ENCODE peak calls at places on chromosomes 13 and 19, in seven cellular contexts. A is mucosa of descending colon, S is fibroblast of lung, P is thoracic aorta, V is PC-3, K is tibial artery, N is A549. R is an unnamed sample.

GRCh38 chr13:94384217-94384905 is 95.1 kb downstream of the DCT start:
- DNase-seq in A (no peak), S (peak; percentile 10), P (no peak), V (no peak), K (no peak), N (no peak), R (no peak)

GRCh38 chr13:95921485-95921884 is 131.7 kb downstream of the UGGT2 start:
- DNase-seq in A (no peak), S (peak; percentile 50), P (no peak), V (no peak), K (no peak), N (no peak), R (no peak)

GRCh38 chr13:99895999-99896695 is 75.4 kb downstream of the ZIC5 start:
- DNase-seq in A (peak; percentile 25), S (no peak), P (no peak), V (no peak), K (no peak), N (no peak), R (no peak)

GRCh38 chr13:60707878-60708277 is 310.9 kb downstream of the TDRD3 start:
- DNase-seq in A (no peak), S (no peak), P (no peak), V (no peak), K (no peak), N (no peak), R (no peak)

GRCh38 chr19:48308695-48309586 is 16.4 kb upstream of the EMP3 start:
- DNase-seq in A (no peak), S (no peak), P (no peak), V (no peak), K (no peak), N (peak; percentile 56), R (no peak)

GRCh38 chr13:71493189-71493588 is 373.8 kb downstream of the DACH1 start:
- DNase-seq in A (no peak), S (no peak), P (no peak), V (no peak), K (no peak), N (no peak), R (no peak)

GRCh38 chr19:15264061-15264932 is 32.0 kb upstream of the EPHX3 start:
- DNase-seq in A (peak; percentile 84), S (peak; percentile 52), P (no peak), V (peak; percentile 73), K (peak; percentile 87), N (peak; percentile 64), R (peak; percentile 61)

GRCh38 chr19:45162464-45163143 is 1.8 kb upstream of the NKPD1 start:
- DNase-seq in A (no peak), S (no peak), P (no peak), V (no peak), K (no peak), N (no peak), R (no peak)

GRCh38 chr19:5108866-5109265 is 140.0 kb downstream of the KDM4B start:
- DNase-seq in A (no peak), S (no peak), P (no peak), V (no peak), K (no peak), N (no peak), R (no peak)

GRCh38 chr13:103203750-103204330 is 137.6 kb upstream of the SLC10A2 start:
- DNase-seq in A (no peak), S (no peak), P (no peak), V (no peak), K (no peak), N (no peak), R (no peak)

GRCh38 chr19:6711078-6711361 is 9.4 kb downstream of the C3 start:
- DNase-seq in A (no peak), S (no peak), P (no peak), V (no peak), K (no peak), N (no peak), R (no peak)

GRCh38 chr13:39787086-39787487 is 131.6 kb downstream of the COG6 start:
- DNase-seq in A (no peak), S (peak; percentile 71), P (no peak), V (no peak), K (no peak), N (no peak), R (no peak)

GRCh38 chr13:50283017-50283416 is 267.8 kb downstream of the KCNRG start:
- DNase-seq in A (no peak), S (no peak), P (no peak), V (no peak), K (no peak), N (no peak), R (no peak)

GRCh38 chr19:45954132-45954531 is 19.5 kb downstream of the NOVA2 start:
- DNase-seq in A (no peak), S (peak; percentile 63), P (no peak), V (no peak), K (no peak), N (no peak), R (no peak)

GRCh38 chr13:26221399-26221720 is 754 bp downstream of the RNF6 start:
- DNase-seq in A (no peak), S (no peak), P (no peak), V (no peak), K (no peak), N (no peak), R (no peak)

GRCh38 chr13:20258208-20258962 is 26.3 kb upstream of the GJB6 start:
- DNase-seq in A (no peak), S (no peak), P (no peak), V (no peak), K (no peak), N (peak; percentile 2), R (no peak)

GRCh38 chr13:111005364-111005763 is 90.5 kb upstream of the ANKRD10 start:
- DNase-seq in A (no peak), S (peak; percentile 66), P (no peak), V (peak; percentile 66), K (no peak), N (peak; percentile 31), R (no peak)

GRCh38 chr19:728011-728410 is 19.3 kb downstream of the PALM start:
- DNase-seq in A (no peak), S (no peak), P (no peak), V (no peak), K (no peak), N (no peak), R (no peak)

GRCh38 chr13:23657056-23657455 is 86.8 kb downstream of the TNFRSF19 start:
- DNase-seq in A (no peak), S (no peak), P (no peak), V (no peak), K (no peak), N (no peak), R (no peak)

GRCh38 chr13:23656637-23657036 is 86.4 kb downstream of the TNFRSF19 start:
- DNase-seq in A (peak; percentile 12), S (peak; percentile 95), P (no peak), V (no peak), K (no peak), N (no peak), R (no peak)

GRCh38 chr13:23655321-23655720 is 85.1 kb downstream of the TNFRSF19 start:
- DNase-seq in A (no peak), S (peak; percentile 37), P (no peak), V (no peak), K (no peak), N (no peak), R (no peak)

GRCh38 chr13:23658929-23659541 is 88.8 kb downstream of the TNFRSF19 start:
- DNase-seq in A (no peak), S (no peak), P (no peak), V (no peak), K (no peak), N (no peak), R (no peak)

GRCh38 chr13:23660249-23660648 is 90.0 kb downstream of the TNFRSF19 start:
- DNase-seq in A (no peak), S (no peak), P (no peak), V (no peak), K (no peak), N (no peak), R (no peak)
- H3K9me3 ChIP-seq in A (peaks cover 2% of the 10 kb centered on the region), S (no peaks in the 10 kb centered on the region), P (no peaks in the 10 kb centered on the region), V (no peaks in the 10 kb centered on the region), K (no peaks in the 10 kb centered on the region), N (no peaks in the 10 kb centered on the region), R (no peaks in the 10 kb centered on the region)

DNA sequence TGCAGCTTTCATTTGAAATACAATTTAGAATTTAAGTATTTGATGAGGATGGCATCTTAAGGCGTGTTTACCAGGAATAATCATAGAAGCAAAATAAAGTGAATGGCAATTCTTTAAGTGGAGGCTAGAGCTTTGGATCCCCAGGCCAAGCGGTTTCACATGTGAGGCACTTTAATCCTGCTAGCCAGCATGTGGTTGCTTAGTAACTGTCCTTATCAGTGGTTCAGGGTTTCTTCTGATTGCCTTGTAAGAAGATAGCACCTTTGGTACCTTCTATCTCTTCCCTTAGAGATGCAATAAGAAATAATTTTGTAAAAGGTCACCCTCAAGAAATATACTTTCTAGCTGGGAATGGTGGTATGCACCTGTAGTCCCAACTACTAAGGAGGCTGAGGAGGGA is 38.9 kb upstream of the SERP2 start:
- DNase-seq in A (no peak), S (no peak), P (no peak), V (no peak), K (no peak), N (no peak), R (no peak)
- TF ChIP-seq CTCF in A (no peak), S (no peak), P (no peak), V (no peak), K (no peak), N (no peak), R (no peak)

GRCh38 chr19:34808566-34808965 is 35.6 kb upstream of the ZNF599 start:
- DNase-seq in A (no peak), S (peak; percentile 62), P (no peak), V (peak; percentile 66), K (no peak), N (no peak), R (no peak)
- H3K9me3 ChIP-seq in A (peaks cover 10% of the 10 kb centered on the region), S (no peaks in the 10 kb centered on the region), P (no peaks in the 10 kb centered on the region), V (peaks cover 3% of the 10 kb centered on the region), K (no peaks in the 10 kb centered on the region), N (peaks cover 63% of the 10 kb centered on the region), R (peaks cover 9% of the 10 kb centered on the region)

DNA sequence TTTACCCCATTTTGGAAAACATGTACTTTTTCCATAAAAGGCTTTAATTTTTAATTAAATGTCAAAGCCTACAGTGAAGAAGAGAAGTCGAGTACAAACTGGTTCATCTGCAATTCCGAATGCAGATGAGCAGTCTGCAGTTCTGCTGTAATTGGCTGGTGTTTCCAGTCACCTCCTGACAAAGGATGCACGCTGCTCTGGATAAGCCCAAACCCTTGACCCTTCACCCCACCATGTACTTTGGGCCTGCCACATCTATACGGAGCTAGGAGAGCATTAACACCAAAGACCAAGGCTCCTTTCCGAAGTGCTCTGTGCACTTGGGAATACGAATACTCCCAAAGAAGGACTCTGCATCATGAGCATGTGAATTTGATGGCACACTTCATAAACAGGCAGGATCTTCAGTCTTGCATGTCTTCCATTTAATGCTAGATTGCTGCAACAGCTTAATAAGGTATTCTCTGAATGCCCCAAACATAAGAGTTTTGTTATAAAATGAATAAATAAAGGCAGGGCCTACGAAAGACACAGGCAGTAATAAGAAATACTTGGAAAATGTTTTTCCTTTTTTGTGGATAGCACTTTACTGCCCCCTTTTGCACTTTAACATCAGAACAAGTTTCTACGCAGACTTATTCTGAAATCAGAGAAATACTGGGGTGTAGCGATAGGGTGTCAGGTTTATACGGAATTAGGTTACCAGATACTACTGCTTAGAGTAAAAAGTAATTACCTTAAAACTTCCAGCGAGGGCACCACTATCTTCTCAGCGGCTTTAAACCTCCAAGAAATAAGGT is 15.1 kb downstream of the EFNB2 start:
- DNase-seq in A (no peak), S (no peak), P (no peak), V (peak; percentile 16), K (no peak), N (peak; percentile 2), R (no peak)
- TF ChIP-seq CTCF in A (no peak), S (peak; percentile 49), P (peak; percentile 55), V (peak; percentile 46), K (peak; percentile 45), N (peak; percentile 35), R (no peak)

GRCh38 chr19:22976248-22976647 is 26.7 kb downstream of the ZNF728 start:
- DNase-seq in A (no peak), S (no peak), P (no peak), V (no peak), K (no peak), N (no peak), R (no peak)
- H3K9me3 ChIP-seq in A (peaks cover 94% of the 10 kb centered on the region), S (no peaks in the 10 kb centered on the region), P (peaks cover 95% of the 10 kb centered on the region), V (peaks cover 45% of the 10 kb centered on the region), K (peaks cover 12% of the 10 kb centered on the region), N (peaks cover 64% of the 10 kb centered on the region), R (peaks cover 65% of the 10 kb centered on the region)